ENCODE peak calls at places on chromosomes 12 and 14, in eight cellular contexts. E is psoas muscle, I is left ventricle myocardium inferior, M is K562, X is thoracic aorta, K is breast epithelium, H is neural progenitor cell, L is body of pancreas. Q is an unnamed sample. For H3K9me3 and H3K36me3, the result is how much of the 10 kb centered on the place peaks cover.

GRCh38 chr12:69649529-69649928 is 38.8 kb upstream of the LRRC10 start:
- DNase-seq in H (no peak), X (no peak), K (no peak), E (no peak), I (no peak), L (no peak), M (no peak), Q (no peak)

GRCh38 chr14:50775357-50775756 is 55.6 kb downstream of the NIN start:
- DNase-seq in X (no peak), L (no peak), E (no peak), I (no peak), H (no peak), K (no peak), M (no peak), Q (no peak)

GRCh38 chr14:104546591-104547309 is 32.8 kb upstream of the C14orf180 start:
- DNase-seq in X (no peak), E (peak), L (no peak), I (no peak), H (no peak), M (no peak), K (no peak), Q (no peak)

GRCh38 chr12:94620611-94621010 is 29.7 kb downstream of the TMCC3 start:
- DNase-seq in M (no peak), L (no peak), K (no peak), X (no peak), H (no peak), I (no peak), E (no peak), Q (no peak)

GRCh38 chr12:74732801-74733200 is 195.2 kb downstream of the ATXN7L3B start:
- DNase-seq in M (no peak), K (no peak), L (no peak), I (no peak), E (no peak), H (peak), X (no peak), Q (no peak)

GRCh38 chr12:6065872-6066217 is 58.6 kb downstream of the VWF start:
- DNase-seq in L (no peak), M (no peak), E (no peak), I (no peak), X (no peak), H (no peak), K (no peak), Q (no peak)

GRCh38 chr12:49031573-49032161 is 13.1 kb upstream of the PRKAG1 start:
- DNase-seq in H (no peak), L (no peak), I (no peak), E (peak), X (no peak), M (no peak), K (no peak), Q (no peak)

GRCh38 chr12:14048949-14049545 is 67.6 kb upstream of the GRIN2B start:
- DNase-seq in H (no peak), K (no peak), I (no peak), X (no peak), M (no peak), L (no peak), E (no peak), Q (no peak)

GRCh38 chr12:6607751-6608591 is 792 bp upstream of the CHD4 start:
- DNase-seq in E (peak), H (peak), K (no peak), L (peak), X (peak), M (peak), I (no peak), Q (peak)

GRCh38 chr14:61655777-61656176 is 39.5 kb upstream of the HIF1A start:
- DNase-seq in H (no peak), I (no peak), K (no peak), L (no peak), M (no peak), E (no peak), X (no peak), Q (no peak)

GRCh38 chr12:55659486-55660385 is 23.0 kb downstream of the OR10P1 start:
- DNase-seq in E (no peak), I (peak), X (no peak), M (peak), H (peak), K (no peak), L (peak), Q (no peak)

GRCh38 chr14:60326274-60326673 is 77.3 kb downstream of the PPM1A start:
- DNase-seq in L (no peak), X (no peak), M (no peak), K (no peak), E (no peak), H (no peak), I (no peak), Q (no peak)

GRCh38 chr14:102086346-102086971 is 385 bp downstream of the HSP90AA1 start:
- DNase-seq in L (peak), K (no peak), I (peak), X (no peak), E (peak), H (no peak), M (peak), Q (peak)

GRCh38 chr14:24051162-24051788 is 534 bp upstream of the CARMIL3 start:
- DNase-seq in E (no peak), M (peak), L (no peak), K (no peak), X (no peak), I (no peak), H (no peak), Q (no peak)

GRCh38 chr14:74491952-74492351 is 1.2 kb downstream of the NPC2 start:
- DNase-seq in E (no peak), I (no peak), K (no peak), X (no peak), M (peak), H (peak), L (no peak), Q (peak)

GRCh38 chr12:82627799-82628198 is 58.9 kb upstream of the TMTC2 start:
- DNase-seq in M (no peak), H (peak), X (no peak), E (no peak), L (no peak), K (no peak), I (no peak), Q (no peak)

DNA sequence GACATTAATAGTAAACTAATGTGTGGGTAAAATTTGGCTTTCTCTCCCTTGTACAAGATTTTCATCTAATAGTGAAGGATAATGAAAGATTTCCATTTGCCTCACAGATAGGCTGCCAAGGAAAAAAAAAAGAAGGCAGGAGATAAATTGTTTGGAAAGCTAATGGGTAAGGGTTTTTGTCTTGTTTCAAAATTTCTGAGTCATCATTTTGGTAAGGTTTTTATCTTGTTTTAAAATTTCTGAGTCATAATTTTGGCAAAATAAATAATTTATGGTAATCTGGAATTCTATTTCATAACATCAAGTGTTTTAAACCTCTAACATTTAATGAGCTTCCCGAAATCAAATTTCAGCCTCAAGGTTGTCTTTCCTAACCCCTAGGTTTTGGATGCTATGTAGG is 1035.7 kb upstream of the FBXO33 start:
- DNase-seq in E (no peak), X (no peak), K (no peak), H (no peak), I (no peak), M (no peak), L (no peak), Q (no peak)
- H3K9me3 ChIP-seq in E (under half), X (under half), K (under half), H (under half), I (under half), M (under half), L (under half), Q (under half)

GRCh38 chr14:68882235-68882634 is 89.4 kb upstream of the ZFP36L1 start:
- DNase-seq in E (peak), M (no peak), K (no peak), H (no peak), L (no peak), X (no peak), I (no peak), Q (no peak)
- H3K27ac ChIP-seq in E (no peak), M (no peak), K (no peak), H (no peak), L (no peak), X (no peak), I (peak), Q (no peak)

DNA sequence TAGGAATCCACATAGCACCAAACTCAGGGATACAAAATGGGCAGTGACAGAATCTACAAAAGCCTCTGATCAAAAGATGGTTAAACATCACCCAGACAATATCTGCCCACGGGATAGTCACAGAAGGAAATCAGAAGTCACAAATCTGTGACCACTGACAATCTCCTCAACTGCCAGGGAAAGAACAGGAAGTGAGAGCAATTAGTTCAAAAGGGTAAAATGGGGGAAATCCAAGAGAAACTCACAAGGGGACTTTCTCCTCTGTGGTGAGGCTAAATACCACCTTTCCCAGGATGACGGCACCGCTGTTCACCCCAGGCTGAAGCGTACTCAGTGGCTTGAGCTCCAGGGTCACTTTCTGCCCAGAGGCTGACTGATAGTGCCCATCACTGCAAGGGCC is 10.7 kb downstream of the TTC5 start:
- DNase-seq in K (no peak), L (no peak), X (no peak), M (no peak), I (no peak), H (no peak), E (no peak), Q (no peak)
- H3K36me3 ChIP-seq in K (under half), L (under half), X (under half), M (half or more), I (half or more), H (under half), E (half or more), Q (half or more)

DNA sequence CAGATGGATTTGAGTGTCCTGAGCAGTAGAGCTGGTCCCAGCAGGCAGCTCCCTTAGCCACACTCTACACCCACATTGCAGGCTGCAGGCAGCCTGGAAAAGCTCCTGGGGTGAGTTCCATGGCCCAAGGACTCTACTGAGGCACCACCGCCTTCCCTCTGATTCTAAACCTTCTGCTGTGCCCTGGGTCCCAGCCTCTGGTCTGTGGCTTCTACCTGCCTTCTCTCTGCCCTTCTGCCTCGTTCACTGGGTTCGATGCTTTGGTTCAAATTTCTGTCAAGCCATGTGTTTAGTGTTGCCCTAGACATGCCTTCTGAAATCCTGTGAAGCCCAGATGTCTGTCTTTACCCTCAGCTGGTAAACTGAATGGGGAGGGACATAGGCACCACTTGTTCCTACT is 1.5 kb upstream of the FGF6 start:
- DNase-seq in L (no peak), H (no peak), K (no peak), E (no peak), X (no peak), I (no peak), M (no peak), Q (no peak)
- H3K9me3 ChIP-seq in L (under half), H (under half), K (under half), E (under half), X (under half), I (under half), M (under half), Q (under half)

GRCh38 chr12:96225994-96226399 is 31.8 kb downstream of the ELK3 start:
- DNase-seq in I (no peak), M (no peak), H (no peak), K (no peak), X (no peak), E (no peak), L (no peak), Q (no peak)
- H3K27ac ChIP-seq in I (peak), M (no peak), H (no peak), K (no peak), X (no peak), E (no peak), L (no peak), Q (no peak)

GRCh38 chr12:32647275-32647674 is 31.8 kb upstream of the DNM1L start:
- DNase-seq in M (no peak), I (no peak), L (no peak), E (no peak), K (no peak), X (no peak), H (no peak), Q (no peak)

GRCh38 chr12:32644455-32644854 is 34.6 kb upstream of the DNM1L start:
- DNase-seq in H (no peak), E (no peak), X (no peak), K (no peak), M (peak), L (no peak), I (no peak), Q (no peak)

GRCh38 chr12:32641287-32641901 is 37.7 kb upstream of the DNM1L start:
- DNase-seq in X (no peak), I (no peak), E (no peak), L (no peak), H (no peak), M (no peak), K (no peak), Q (no peak)
- H3K36me3 ChIP-seq in X (under half), I (half or more), E (half or more), L (under half), H (under half), M (under half), K (under half), Q (under half)

GRCh38 chr12:132953771-132954170 is 2.3 kb downstream of the ZNF605 start:
- DNase-seq in M (no peak), H (no peak), X (no peak), E (no peak), I (no peak), L (no peak), K (no peak), Q (no peak)
- H3K9me3 ChIP-seq in M (under half), H (under half), X (under half), E (under half), I (half or more), L (under half), K (under half), Q (under half)